ENCODE peak calls at places on chromosomes 11 and 22, in seven cellular contexts. S is NCI-H2029 treated with DMSO at 0.1 percent for 48 hours; A is iPS-NIHi11; Q is HCEC 1CT; I is astrocyte of the spinal cord; E is A549; H is activated CD4-positive, alpha-beta T cell treated with anti-CD3 and anti-CD28 coated beads for 4 hours. D is an unnamed sample.
A peak's percentile ranks its signal among the peaks of the same experiment; 100 is the strongest.

GRCh38 chr11:59463176-59463575 is 6.4 kb downstream of the OR4D6 start:
- DNase-seq in I (no peak), H (no peak), E (no peak), S (no peak), A (peak; percentile 18), Q (peak; percentile 56), D (no peak)

GRCh38 chr22:44304354-44304753 is 8.4 kb downstream of the SHISAL1 start:
- DNase-seq in Q (no peak), E (no peak), A (no peak), S (no peak), I (peak; percentile 18), H (no peak), D (no peak)

GRCh38 chr11:83249972-83250593 is 36.1 kb downstream of the CCDC90B start:
- DNase-seq in E (peak; percentile 58), S (peak; percentile 44), A (peak; percentile 28), Q (peak; percentile 40), I (peak; percentile 65), H (no peak), D (peak; percentile 65)

GRCh38 chr11:102139081-102139498 is 28.8 kb downstream of the YAP1 start:
- DNase-seq in Q (peak; percentile 89), I (peak; percentile 90), S (no peak), E (no peak), A (peak; percentile 17), H (no peak), D (no peak)

GRCh38 chr11:41392591-41392990 is 66.9 kb downstream of the LRRC4C start:
- DNase-seq in A (peak; percentile 14), I (no peak), S (no peak), E (no peak), Q (no peak), H (no peak), D (no peak)

GRCh38 chr11:39374963-39375698 is 2084.3 kb downstream of the LRRC4C start:
- DNase-seq in A (peak; percentile 16), Q (no peak), I (peak; percentile 15), S (peak; percentile 17), E (peak; percentile 22), H (no peak), D (peak; percentile 29)

GRCh38 chr11:1640076-1640946 is 10.7 kb downstream of the KRTAP5-5 start:
- DNase-seq in S (peak; percentile 50), Q (peak; percentile 9), A (peak; percentile 96), E (peak; percentile 50), H (peak; percentile 11), I (no peak), D (no peak)

GRCh38 chr22:49921508-49922278 is 3.3 kb downstream of the CRELD2 start:
- DNase-seq in Q (no peak), I (no peak), E (no peak), S (no peak), H (no peak), A (no peak), D (no peak)

GRCh38 chr22:44860311-44860710 is 107.9 kb downstream of the ARHGAP8 start:
- DNase-seq in H (no peak), Q (no peak), A (no peak), I (no peak), E (no peak), S (no peak), D (no peak)

GRCh38 chr11:47357985-47358730 is 5.7 kb upstream of the MYBPC3 start:
- DNase-seq in S (no peak), H (no peak), E (no peak), I (no peak), A (no peak), Q (no peak), D (no peak)

GRCh38 chr22:47206819-47207218 is 444.4 kb downstream of the TBC1D22A start:
- DNase-seq in Q (no peak), A (no peak), E (no peak), H (no peak), S (no peak), I (no peak), D (no peak)

GRCh38 chr11:17561466-17562001 is 14.5 kb downstream of the OTOG start:
- DNase-seq in S (no peak), H (no peak), E (no peak), Q (no peak), I (no peak), A (no peak), D (no peak)

GRCh38 chr11:13114566-13115465 is 105.7 kb downstream of the RASSF10 start:
- DNase-seq in Q (no peak), H (no peak), S (peak; percentile 83), I (no peak), A (peak; percentile 74), E (peak; percentile 63), D (peak; percentile 11)

GRCh38 chr22:43053176-43053575 is 36.0 kb downstream of the TTLL1 start:
- DNase-seq in Q (no peak), I (no peak), A (peak; percentile 69), E (no peak), S (no peak), H (no peak), D (no peak)

GRCh38 chr11:81207421-81208054 is 1526.1 kb downstream of the FAM181B start:
- DNase-seq in Q (no peak), E (no peak), S (no peak), I (no peak), H (no peak), A (no peak), D (no peak)

GRCh38 chr22:40721266-40721665 is 42.0 kb downstream of the MCHR1 start:
- DNase-seq in E (peak; percentile 69), S (no peak), A (peak; percentile 37), Q (peak; percentile 47), I (peak; percentile 35), H (no peak), D (peak; percentile 53)

GRCh38 chr22:45785458-45785857 is 113.8 kb downstream of the ATXN10 start:
- DNase-seq in H (no peak), I (no peak), Q (peak; percentile 10), A (no peak), S (no peak), E (peak; percentile 75), D (peak; percentile 14)

GRCh38 chr22:37731804-37732471 is 35.1 kb downstream of the TRIOBP start:
- DNase-seq in Q (no peak), A (no peak), E (peak; percentile 84), H (no peak), I (no peak), S (peak; percentile 12), D (no peak)

GRCh38 chr11:13222285-13222684 is 55.3 kb upstream of the BMAL1 start:
- DNase-seq in Q (no peak), A (no peak), S (no peak), H (no peak), E (no peak), I (no peak), D (no peak)

GRCh38 chr22:32312748-32313147 is 44.9 kb upstream of the RFPL3 start:
- DNase-seq in Q (no peak), H (no peak), I (no peak), E (no peak), S (no peak), A (no peak), D (no peak)

GRCh38 chr11:71418643-71419042 is 29.6 kb downstream of the DHCR7 start:
- DNase-seq in Q (no peak), S (no peak), A (no peak), E (no peak), H (no peak), I (no peak), D (no peak)

GRCh38 chr22:49063040-49063329 is 764.7 kb downstream of the BRD1 start:
- DNase-seq in E (no peak), A (no peak), Q (no peak), S (no peak), H (no peak), I (no peak), D (no peak)

GRCh38 chr22:22023581-22024137 is 41.1 kb upstream of the TOP3B start:
- DNase-seq in A (no peak), Q (no peak), E (no peak), S (no peak), H (no peak), I (no peak), D (no peak)